ENCODE peak calls at places on chromosomes 12 and 14, in ten cellular contexts. C is cardiac fibroblast, L is lung, U is astrocyte of the spinal cord, S is fibroblast of lung, X is choroid plexus epithelial cell, Y is AG04450, Z is Panc1, F is heart right ventricle, M is endothelial cell. Q is an unnamed sample.

GRCh38 chr12:56103066-56103711 is 1.2 kb upstream of the PA2G4 start:
- DNase-seq in X (no peak), U (no peak), M (no peak), Z (no peak), F (no peak), C (no peak), L (no peak), Y (no peak), S (no peak), Q (no peak)

GRCh38 chr12:111757361-111758119 is 9.2 kb upstream of the ALDH2 start:
- DNase-seq in Y (no peak), L (peak; percentile 49), M (no peak), X (peak; percentile 86), U (peak; percentile 69), F (peak; percentile 34), Z (no peak), S (peak; percentile 70), C (peak; percentile 68), Q (no peak)

GRCh38 chr14:63833728-63834127 is 19.1 kb upstream of the SYNE2 start:
- DNase-seq in Z (no peak), U (no peak), L (no peak), S (no peak), Y (no peak), M (no peak), C (no peak), F (no peak), X (peak; percentile 14), Q (no peak)

GRCh38 chr12:65956056-65956738 is 131.9 kb downstream of the HMGA2 start:
- DNase-seq in X (no peak), C (no peak), M (no peak), S (no peak), Y (no peak), L (no peak), F (no peak), Z (no peak), U (no peak), Q (no peak)

GRCh38 chr14:34103176-34103575 is 152.3 kb upstream of the EGLN3 start:
- DNase-seq in Y (no peak), S (peak; percentile 31), C (no peak), X (no peak), F (no peak), L (no peak), U (no peak), Z (no peak), M (no peak), Q (no peak)

GRCh38 chr12:47820631-47821345 is 1.1 kb upstream of the HDAC7 start:
- DNase-seq in U (peak; percentile 96), X (peak; percentile 97), S (peak; percentile 97), Z (no peak), L (peak; percentile 90), M (peak; percentile 57), F (peak; percentile 92), C (peak; percentile 98), Y (peak; percentile 88), Q (peak; percentile 46)

GRCh38 chr12:95703986-95704385 is 86.6 kb downstream of the NTN4 start:
- DNase-seq in U (no peak), C (no peak), L (no peak), Z (no peak), M (no peak), X (no peak), F (no peak), S (no peak), Y (no peak), Q (no peak)

GRCh38 chr14:74825008-74825407 is 50.9 kb downstream of the PROX2 start:
- DNase-seq in M (no peak), Z (no peak), X (peak; percentile 67), F (no peak), U (peak; percentile 48), L (no peak), C (peak; percentile 48), S (peak; percentile 56), Y (no peak), Q (no peak)

GRCh38 chr14:27506272-27506671 is 908.4 kb upstream of the NOVA1 start:
- DNase-seq in M (no peak), U (no peak), F (no peak), C (no peak), Z (no peak), L (no peak), S (no peak), Y (no peak), X (no peak), Q (no peak)

GRCh38 chr12:87870061-87870460 is 159.1 kb downstream of the C12orf50 start:
- DNase-seq in X (peak; percentile 44), S (peak; percentile 28), C (no peak), Y (no peak), L (no peak), M (no peak), Z (no peak), U (no peak), F (no peak), Q (no peak)

GRCh38 chr14:92704036-92704804 is 44.2 kb downstream of the LGMN start:
- DNase-seq in S (no peak), X (no peak), Y (no peak), F (no peak), L (no peak), Z (no peak), M (no peak), U (no peak), C (no peak), Q (no peak)

GRCh38 chr14:84042992-84043391 is 1487.0 kb upstream of the FLRT2 start:
- DNase-seq in S (no peak), F (no peak), Y (no peak), U (no peak), C (no peak), L (no peak), M (no peak), X (no peak), Z (no peak), Q (no peak)

GRCh38 chr14:36505892-36506731 is 13.9 kb downstream of the NKX2-1 start:
- DNase-seq in F (no peak), M (no peak), L (no peak), Y (no peak), U (no peak), C (no peak), Z (no peak), S (no peak), X (no peak), Q (no peak)
- TF ChIP-seq CTCF in F (no peak), M (no peak), L (no peak), Y (no peak), U (no peak), C (no peak), Z (no peak), S (no peak), X (no peak), Q (peak; percentile 22)

DNA sequence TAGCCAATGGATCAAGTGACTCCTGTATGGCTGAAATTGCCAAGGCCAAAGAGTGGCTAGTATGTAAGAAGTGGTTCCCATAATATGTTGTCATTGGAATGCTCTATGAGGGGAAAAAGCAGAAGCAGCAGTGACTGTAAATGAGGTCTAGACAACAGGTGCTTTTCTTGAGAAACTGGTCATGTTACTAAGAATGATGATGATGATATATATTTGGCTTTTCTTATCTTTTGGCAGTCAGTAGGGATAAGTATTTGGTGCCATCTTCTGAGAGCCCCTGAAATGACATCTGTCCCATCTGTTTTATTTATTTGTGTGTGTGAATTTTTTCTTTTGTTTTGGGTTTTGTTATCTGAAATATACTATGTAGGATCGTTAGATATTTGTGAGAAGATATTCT is 141.7 kb downstream of the SYT1 start:
- DNase-seq in X (peak; percentile 50), Y (no peak), Z (peak; percentile 10), F (no peak), M (no peak), U (no peak), L (no peak), C (peak; percentile 20), S (peak; percentile 54), Q (no peak)
- TF ChIP-seq CTCF in X (peak; percentile 46), Y (peak; percentile 23), Z (peak; percentile 35), F (no peak), M (peak; percentile 22), U (peak; percentile 36), L (no peak), C (peak; percentile 21), S (peak; percentile 20), Q (peak; percentile 8)

GRCh38 chr14:105249175-105250007 is 1.1 kb downstream of the BTBD6 start:
- DNase-seq in M (peak; percentile 34), U (peak; percentile 28), Y (no peak), Z (no peak), C (peak; percentile 43), X (peak; percentile 50), S (peak; percentile 38), F (no peak), L (no peak), Q (peak; percentile 23)

GRCh38 chr14:105250008-105250366 is 1.7 kb downstream of the BTBD6 start:
- DNase-seq in X (no peak), S (no peak), Y (no peak), C (no peak), F (no peak), Z (no peak), M (no peak), U (no peak), L (no peak), Q (no peak)

GRCh38 chr14:105247715-105248367 is 492 bp upstream of the BTBD6 start:
- DNase-seq in Z (no peak), F (no peak), U (no peak), L (no peak), X (no peak), C (no peak), M (no peak), Y (no peak), S (no peak), Q (no peak)

GRCh38 chr14:105247026-105247425 is 1.3 kb upstream of the BTBD6 start:
- DNase-seq in U (no peak), L (no peak), Z (no peak), F (no peak), Y (no peak), X (no peak), C (no peak), M (no peak), S (no peak), Q (no peak)

DNA sequence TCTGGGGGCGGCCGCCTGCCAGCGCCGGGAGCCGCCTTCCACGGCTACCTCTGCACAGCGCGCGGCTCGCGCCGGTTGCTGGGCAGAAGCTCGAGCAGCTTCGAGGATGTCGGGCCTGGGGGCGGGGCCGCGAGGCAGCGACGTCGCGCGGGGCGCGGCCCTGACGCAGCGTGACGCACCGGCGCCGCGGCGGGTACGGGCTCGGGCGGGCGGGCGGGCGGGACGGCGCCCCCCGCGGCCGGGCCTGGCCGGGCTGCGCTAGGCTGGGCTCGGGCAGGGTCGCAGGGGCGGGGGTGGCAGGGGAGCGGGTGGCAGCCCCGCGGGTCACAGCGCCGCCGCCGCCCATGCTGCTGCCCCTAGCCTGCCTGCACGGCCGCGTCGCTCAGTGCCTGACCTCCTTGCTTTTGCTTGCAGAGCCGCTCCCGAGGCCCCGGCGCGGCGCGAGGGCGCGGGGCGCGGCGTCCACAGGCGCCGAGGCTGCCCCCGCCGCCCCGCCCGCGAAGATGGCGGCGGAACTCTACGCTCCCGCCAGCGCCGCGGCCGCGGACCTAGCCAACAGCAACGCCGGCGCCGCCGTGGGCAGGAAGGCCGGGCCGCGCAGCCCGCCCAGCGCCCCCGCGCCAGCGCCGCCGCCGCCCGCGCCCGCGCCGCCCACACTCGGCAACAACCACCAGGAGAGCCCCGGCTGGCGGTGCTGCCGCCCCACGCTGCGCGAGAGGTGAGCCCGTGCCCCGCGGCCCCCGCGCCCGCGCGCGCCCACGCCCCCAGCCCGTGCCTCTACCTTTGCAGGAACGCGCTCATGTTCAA is at the start of gene BTBD6:
- DNase-seq in Y (peak; percentile 23), X (peak; percentile 87), Z (no peak), U (peak; percentile 82), S (peak; percentile 84), C (peak; percentile 89), M (peak; percentile 85), F (peak; percentile 81), L (peak; percentile 83), Q (peak; percentile 82)
- TF ChIP-seq CTCF in Y (no peak), X (no peak), Z (no peak), U (no peak), S (no peak), C (no peak), M (no peak), F (no peak), L (no peak), Q (peak; percentile 20)

GRCh38 chr14:77603654-77604270 is 12.7 kb downstream of the SPTLC2 start:
- DNase-seq in F (no peak), X (no peak), L (no peak), Z (no peak), Y (no peak), S (peak; percentile 42), C (no peak), M (no peak), U (no peak), Q (no peak)
- TF ChIP-seq CTCF in F (peak; percentile 31), X (peak; percentile 11), L (no peak), Z (peak; percentile 47), Y (peak; percentile 25), S (peak; percentile 46), C (peak; percentile 25), M (no peak), U (peak; percentile 38), Q (peak; percentile 27)

Q was measured in progenitor cell of endocrine pancreas.